ENCODE peak calls at places on chromosomes 2 and 18, in seven cellular contexts. N is AG09309, E is HFFc6, W is GM12865, M is HCT116, S is lower leg skin, Z is heart left ventricle. F is an unnamed sample.

GRCh38 chr18:8121942-8122480 is 487.2 kb upstream of the RAB12 start:
- DNase-seq in E (peak; percentile 62), Z (no peak), M (peak; percentile 33), S (no peak), N (no peak), W (no peak), F (no peak)

GRCh38 chr2:212592695-212593094 is 54.1 kb upstream of the ERBB4 start:
- DNase-seq in W (no peak), S (no peak), E (no peak), Z (no peak), N (no peak), M (no peak), F (no peak)

GRCh38 chr2:214311931-214312749 is 98.7 kb upstream of the VWC2L start:
- DNase-seq in S (no peak), W (no peak), N (no peak), M (no peak), E (no peak), Z (no peak), F (no peak)

GRCh38 chr2:199659207-199659606 is 191.8 kb downstream of the FTCDNL1 start:
- DNase-seq in W (no peak), N (no peak), Z (peak; percentile 45), M (no peak), S (no peak), E (no peak), F (no peak)

GRCh38 chr18:55395811-55396210 is 192.2 kb downstream of the TCF4 start:
- DNase-seq in M (no peak), E (no peak), N (no peak), W (no peak), Z (no peak), S (no peak), F (no peak)

GRCh38 chr18:57806891-57807280 is 3.8 kb upstream of the ATP8B1 start:
- DNase-seq in M (no peak), E (peak; percentile 87), W (no peak), S (peak; percentile 72), N (peak; percentile 58), Z (no peak), F (no peak)

GRCh38 chr18:46859855-46860254 is 57.5 kb downstream of the PIAS2 start:
- DNase-seq in M (no peak), N (no peak), Z (no peak), W (peak; percentile 54), S (no peak), E (no peak), F (peak; percentile 4)

GRCh38 chr18:44079602-44080001 is 601.1 kb upstream of the SETBP1 start:
- DNase-seq in W (no peak), M (no peak), S (no peak), E (no peak), N (peak; percentile 41), Z (no peak), F (no peak)

GRCh38 chr2:238507836-238508235 is 81.1 kb downstream of the ASB1 start:
- DNase-seq in S (no peak), N (no peak), M (no peak), Z (no peak), W (no peak), E (no peak), F (no peak)

GRCh38 chr2:237533668-237534138 is 32.7 kb upstream of the PRLH start:
- DNase-seq in M (no peak), N (no peak), S (no peak), E (no peak), Z (no peak), W (peak; percentile 28), F (no peak)

DNA sequence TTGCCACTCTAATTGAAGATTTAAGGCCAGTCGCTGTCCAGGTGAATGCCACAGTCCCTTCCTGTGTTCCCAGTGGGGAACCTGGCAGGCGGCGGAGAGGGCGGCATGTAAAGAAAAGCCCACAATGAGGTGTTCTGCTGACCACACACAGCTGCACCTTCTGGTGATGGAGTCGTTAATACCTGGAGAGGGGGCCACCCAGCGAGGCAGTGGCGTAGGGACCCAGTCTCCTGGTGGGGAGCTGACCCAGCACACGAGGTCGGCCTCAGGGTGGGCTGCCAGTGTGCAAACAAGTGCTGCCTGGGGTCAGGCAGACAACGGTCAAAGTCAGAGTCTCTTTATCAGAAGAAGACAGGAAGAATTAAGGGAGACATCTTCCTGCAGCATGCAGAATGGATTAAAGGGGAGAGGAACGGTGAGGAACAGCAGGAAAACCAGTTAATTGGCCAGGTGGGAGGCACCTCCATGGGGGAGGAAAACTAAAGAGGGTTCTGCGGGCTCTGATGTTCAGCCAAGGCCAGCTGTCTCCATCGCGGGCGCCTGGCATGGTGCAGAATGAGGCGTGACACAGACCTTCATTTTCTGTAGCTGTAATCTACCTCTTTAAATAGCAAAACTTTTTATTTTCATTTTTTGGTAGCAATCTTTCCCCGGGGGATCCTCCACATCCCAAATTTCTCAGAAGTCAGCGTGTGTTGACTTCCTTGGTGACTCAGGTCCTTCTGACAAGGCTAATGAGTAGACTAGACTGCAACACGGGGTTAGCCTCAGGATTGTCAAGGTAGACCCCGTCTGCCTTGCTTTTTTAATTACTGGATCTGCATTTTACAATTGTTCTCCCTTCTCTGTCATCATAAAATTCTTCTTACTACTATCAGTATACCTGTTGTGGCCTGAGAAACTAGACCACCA is 78.3 kb downstream of the SMAD7 start:
- DNase-seq in S (no peak), E (peak; percentile 17), N (peak; percentile 23), W (no peak), Z (no peak), M (no peak), F (no peak)
- TF ChIP-seq CTCF in S (no peak), E (no peak), N (no peak), W (no peak), Z (no peak), M (no peak), F (no peak)

GRCh38 chr2:24048662-24049484 is 668 bp upstream of the FKBP1B start:
- DNase-seq in W (no peak), N (no peak), S (no peak), Z (no peak), E (no peak), M (peak; percentile 6), F (no peak)

GRCh38 chr2:24046599-24046929 is 627 bp downstream of the WDCP start:
- DNase-seq in S (no peak), E (no peak), N (no peak), Z (no peak), W (no peak), M (no peak), F (no peak)

GRCh38 chr2:24045511-24046508 is 1.4 kb downstream of the WDCP start:
- DNase-seq in W (no peak), N (no peak), S (no peak), M (no peak), E (no peak), Z (no peak), F (no peak)

GRCh38 chr2:24047703-24048033 is 477 bp upstream of the WDCP start:
- DNase-seq in E (no peak), M (no peak), W (no peak), Z (no peak), S (no peak), N (no peak), F (no peak)

GRCh38 chr2:24046930-24047702 is at the start of gene WDCP:
- DNase-seq in W (peak; percentile 98), S (peak; percentile 98), N (peak; percentile 94), E (peak; percentile 99), Z (peak; percentile 97), M (peak; percentile 95), F (peak; percentile 98)
- TF ChIP-seq CTCF in W (no peak), S (no peak), N (no peak), E (no peak), Z (no peak), M (no peak), F (no peak)

GRCh38 chr2:159893439-159893838 is 95.4 kb upstream of the CD302 start:
- DNase-seq in W (peak; percentile 53), E (no peak), M (no peak), N (no peak), Z (no peak), S (no peak), F (no peak)

GRCh38 chr2:159894145-159894838 is 96.3 kb upstream of the CD302 start:
- DNase-seq in N (no peak), E (no peak), S (no peak), W (no peak), M (no peak), Z (no peak), F (no peak)

GRCh38 chr2:159897720-159898119 is 99.7 kb upstream of the CD302 start:
- DNase-seq in E (no peak), S (no peak), Z (no peak), M (no peak), N (no peak), W (no peak), F (no peak)

GRCh38 chr2:159897081-159897480 is 99.1 kb upstream of the CD302 start:
- DNase-seq in N (no peak), M (no peak), S (no peak), E (no peak), Z (no peak), W (no peak), F (no peak)

DNA sequence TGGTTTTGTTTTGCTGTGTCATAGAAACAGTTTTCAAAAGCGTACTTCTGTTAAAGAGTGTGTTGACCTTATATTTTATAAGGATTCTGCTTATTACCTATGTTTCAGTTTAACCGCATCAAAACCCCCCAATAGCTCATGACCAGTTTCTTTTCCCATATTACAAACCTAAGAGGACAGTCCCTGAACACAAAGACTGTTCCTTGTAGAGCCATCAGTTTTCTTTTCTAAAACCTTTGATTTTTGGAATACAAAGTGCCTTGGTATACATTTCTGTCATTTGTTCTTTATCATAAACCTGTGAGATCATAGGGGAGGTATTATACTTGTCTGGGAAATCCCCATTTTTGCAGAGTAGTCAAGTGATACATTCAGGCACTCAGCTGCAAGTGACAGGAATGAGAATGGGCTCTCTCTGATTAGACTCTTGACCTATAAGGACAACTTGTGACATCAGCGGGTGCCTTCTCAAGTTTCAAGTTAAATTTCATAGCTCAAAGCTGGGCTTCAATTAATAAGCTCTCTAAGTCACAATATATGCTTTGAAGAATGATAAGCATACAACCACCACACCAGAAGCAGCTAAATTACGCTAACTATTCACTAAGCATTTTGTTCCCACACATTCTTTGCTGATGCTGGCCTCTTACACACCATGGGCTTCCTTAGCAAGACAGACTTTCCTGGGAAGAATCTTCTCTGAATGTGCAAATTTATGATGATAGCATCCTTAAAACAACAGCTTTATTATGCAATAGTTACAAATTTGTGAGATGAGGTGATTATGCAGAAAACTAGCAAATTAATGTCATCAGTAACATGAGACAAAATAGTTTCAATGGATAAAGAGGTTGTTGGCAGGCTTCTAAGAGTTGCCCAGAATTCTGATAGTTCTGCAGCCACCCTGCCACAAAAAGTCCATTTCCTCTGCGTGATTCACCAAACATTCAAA is 97.5 kb upstream of the CD302 start:
- DNase-seq in W (peak; percentile 83), Z (no peak), E (no peak), M (no peak), S (no peak), N (no peak), F (peak; percentile 55)
- TF ChIP-seq CTCF in W (no peak), Z (no peak), E (no peak), M (no peak), S (no peak), N (no peak), F (no peak)

GRCh38 chr2:231541605-231542509 is 11.6 kb upstream of the NMUR1 start:
- DNase-seq in E (no peak), M (no peak), S (no peak), N (no peak), W (peak; percentile 41), Z (no peak), F (no peak)
- TF ChIP-seq CTCF in E (peak; percentile 57), M (peak; percentile 48), S (no peak), N (no peak), W (peak; percentile 20), Z (peak; percentile 16), F (peak; percentile 44)

GRCh38 chr2:166181813-166182154 is 54.0 kb upstream of the SCN1A start:
- DNase-seq in Z (no peak), E (no peak), S (no peak), M (no peak), N (no peak), W (no peak), F (no peak)
- TF ChIP-seq CTCF in Z (no peak), E (peak; percentile 47), S (no peak), M (no peak), N (no peak), W (no peak), F (no peak)

F was measured in GM12864.